ENCODE peak calls at places on chromosomes 6 and 20, in four cellular contexts. One of them, this sample, is unnamed. For H3K9me3, the result is how much of the 10 kb centered on the place peaks cover.

GRCh38 chr20:992801-993535 is 9.1 kb downstream of the RSPO4 start:
- DNase-seq in heart left ventricle: peak
- DNase-seq in CD8-positive, alpha-beta memory T cell: no peak
- DNase-seq in iPS DF 6.9: no peak
- DNase-seq in this sample: no peak

GRCh38 chr6:157092736-157093135 is 230.6 kb downstream of the TMEM242 start:
- DNase-seq in heart left ventricle: no peak
- DNase-seq in CD8-positive, alpha-beta memory T cell: no peak
- DNase-seq in iPS DF 6.9: no peak
- DNase-seq in this sample: no peak

GRCh38 chr6:106113256-106113954 is 27.3 kb downstream of the PRDM1 start:
- DNase-seq in heart left ventricle: no peak
- DNase-seq in CD8-positive, alpha-beta memory T cell: no peak
- DNase-seq in iPS DF 6.9: no peak
- DNase-seq in this sample: no peak

GRCh38 chr6:121305957-121306607 is 28.2 kb downstream of the TBC1D32 start:
- DNase-seq in heart left ventricle: no peak
- DNase-seq in CD8-positive, alpha-beta memory T cell: no peak
- DNase-seq in iPS DF 6.9: no peak
- DNase-seq in this sample: peak

GRCh38 chr20:51189814-51190782 is 167.2 kb upstream of the KCNG1 start:
- DNase-seq in heart left ventricle: no peak
- DNase-seq in CD8-positive, alpha-beta memory T cell: no peak
- DNase-seq in iPS DF 6.9: no peak
- DNase-seq in this sample: no peak

GRCh38 chr6:87731818-87732661 is 30.0 kb upstream of the AKIRIN2 start:
- DNase-seq in heart left ventricle: peak
- DNase-seq in CD8-positive, alpha-beta memory T cell: no peak
- DNase-seq in iPS DF 6.9: no peak
- DNase-seq in this sample: no peak

GRCh38 chr6:100152201-100152600 is 158.2 kb upstream of the MCHR2 start:
- DNase-seq in heart left ventricle: no peak
- DNase-seq in CD8-positive, alpha-beta memory T cell: no peak
- DNase-seq in iPS DF 6.9: no peak
- DNase-seq in this sample: no peak

GRCh38 chr20:50575869-50576720 is 65.9 kb downstream of the PTPN1 start:
- DNase-seq in heart left ventricle: peak
- DNase-seq in CD8-positive, alpha-beta memory T cell: peak
- DNase-seq in iPS DF 6.9: no peak
- DNase-seq in this sample: peak

GRCh38 chr6:11785953-11786579 is 7.5 kb upstream of the ADTRP start:
- DNase-seq in heart left ventricle: no peak
- DNase-seq in CD8-positive, alpha-beta memory T cell: no peak
- DNase-seq in iPS DF 6.9: no peak
- DNase-seq in this sample: peak

GRCh38 chr6:2916354-2916925 is 13.3 kb upstream of the SERPINB9 start:
- DNase-seq in heart left ventricle: no peak
- DNase-seq in CD8-positive, alpha-beta memory T cell: no peak
- DNase-seq in iPS DF 6.9: no peak
- DNase-seq in this sample: no peak

GRCh38 chr6:146898069-146898887 is 299.5 kb downstream of the ADGB start:
- DNase-seq in heart left ventricle: no peak
- DNase-seq in CD8-positive, alpha-beta memory T cell: no peak
- DNase-seq in iPS DF 6.9: no peak
- DNase-seq in this sample: no peak

GRCh38 chr6:33578588-33579011 is 1.5 kb downstream of the BAK1 start:
- DNase-seq in heart left ventricle: no peak
- DNase-seq in CD8-positive, alpha-beta memory T cell: peak
- DNase-seq in iPS DF 6.9: no peak
- DNase-seq in this sample: peak

GRCh38 chr6:140077712-140078551 is 703.5 kb upstream of the CITED2 start:
- DNase-seq in heart left ventricle: no peak
- DNase-seq in CD8-positive, alpha-beta memory T cell: no peak
- DNase-seq in iPS DF 6.9: no peak
- DNase-seq in this sample: no peak

GRCh38 chr6:139323511-139324445 is 32.0 kb upstream of the TXLNB start:
- DNase-seq in heart left ventricle: peak
- DNase-seq in CD8-positive, alpha-beta memory T cell: peak
- DNase-seq in iPS DF 6.9: peak
- DNase-seq in this sample: peak

GRCh38 chr6:167730441-167730840 is 96.3 kb upstream of the AFDN start:
- DNase-seq in heart left ventricle: no peak
- DNase-seq in CD8-positive, alpha-beta memory T cell: no peak
- DNase-seq in iPS DF 6.9: no peak
- DNase-seq in this sample: no peak

GRCh38 chr20:49562341-49563014 is 5.5 kb downstream of the PTGIS start:
- DNase-seq in heart left ventricle: peak
- DNase-seq in CD8-positive, alpha-beta memory T cell: no peak
- DNase-seq in iPS DF 6.9: no peak
- DNase-seq in this sample: no peak

GRCh38 chr6:273441-274111 is 18.7 kb upstream of the DUSP22 start:
- DNase-seq in heart left ventricle: no peak
- DNase-seq in CD8-positive, alpha-beta memory T cell: no peak
- DNase-seq in iPS DF 6.9: no peak
- DNase-seq in this sample: no peak

GRCh38 chr6:163200299-163201093 is 214.0 kb upstream of the QKI start:
- DNase-seq in heart left ventricle: no peak
- DNase-seq in CD8-positive, alpha-beta memory T cell: no peak
- DNase-seq in iPS DF 6.9: no peak
- DNase-seq in this sample: no peak

GRCh38 chr6:7419065-7419464 is 29.5 kb downstream of the RIOK1 start:
- DNase-seq in heart left ventricle: no peak
- DNase-seq in CD8-positive, alpha-beta memory T cell: no peak
- DNase-seq in iPS DF 6.9: no peak
- DNase-seq in this sample: no peak
- H3K9me3 ChIP-seq in heart left ventricle: under half
- H3K9me3 ChIP-seq in CD8-positive, alpha-beta memory T cell: under half
- H3K9me3 ChIP-seq in iPS DF 6.9: under half
- H3K9me3 ChIP-seq in this sample: under half

GRCh38 chr6:37174515-37175331 is 4.8 kb downstream of the PIM1 start:
- DNase-seq in heart left ventricle: no peak
- DNase-seq in CD8-positive, alpha-beta memory T cell: no peak
- DNase-seq in iPS DF 6.9: no peak
- DNase-seq in this sample: no peak
- H3K4me3 ChIP-seq in heart left ventricle: no peak
- H3K4me3 ChIP-seq in CD8-positive, alpha-beta memory T cell: peak
- H3K4me3 ChIP-seq in iPS DF 6.9: no peak
- H3K4me3 ChIP-seq in this sample: peak

DNA sequence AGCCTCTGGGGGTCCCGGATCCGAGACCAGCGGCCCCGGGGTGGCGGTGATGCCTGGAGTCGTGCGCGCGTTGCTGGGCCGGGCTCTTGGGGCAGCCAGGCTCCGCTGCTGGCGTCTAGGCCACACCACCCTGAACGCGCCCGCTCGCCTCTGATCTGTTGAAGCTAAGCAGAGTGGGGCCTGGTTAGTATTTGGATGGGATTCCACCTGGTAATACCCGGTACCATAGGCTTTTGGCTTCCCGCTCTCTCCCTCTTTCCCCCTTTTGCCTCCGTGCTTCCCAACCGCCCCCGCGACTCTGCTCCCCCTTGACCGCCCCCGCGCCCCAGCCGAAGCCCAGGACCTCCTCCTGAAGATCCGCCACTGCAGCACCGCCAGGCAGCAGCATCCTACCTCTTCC is 1383.5 kb upstream of the DEFB115 start:
- DNase-seq in heart left ventricle: peak
- DNase-seq in CD8-positive, alpha-beta memory T cell: peak
- DNase-seq in iPS DF 6.9: peak
- DNase-seq in this sample: no peak
- H3K9me3 ChIP-seq in heart left ventricle: under half
- H3K9me3 ChIP-seq in CD8-positive, alpha-beta memory T cell: under half
- H3K9me3 ChIP-seq in iPS DF 6.9: under half
- H3K9me3 ChIP-seq in this sample: under half

DNA sequence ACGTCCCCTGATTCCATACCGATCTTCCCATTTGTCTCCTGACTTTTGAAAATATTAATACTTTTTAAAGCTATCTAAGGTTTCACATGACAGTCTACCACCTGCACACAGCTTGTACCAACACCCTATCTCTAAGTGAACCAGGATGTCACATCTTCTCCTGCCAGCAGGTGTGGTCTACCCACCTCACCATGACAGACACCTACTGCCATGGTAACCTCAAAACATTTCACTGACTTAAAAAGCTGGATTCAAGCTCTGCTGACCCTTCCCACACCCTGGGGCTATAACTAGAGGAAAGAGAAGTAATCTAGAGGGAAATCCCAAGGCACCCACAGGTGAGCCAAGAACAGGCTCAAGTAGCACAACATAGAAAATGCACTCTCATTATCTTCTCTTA is 1.2 kb downstream of the SLC17A3 start:
- DNase-seq in heart left ventricle: no peak
- DNase-seq in CD8-positive, alpha-beta memory T cell: peak
- DNase-seq in iPS DF 6.9: no peak
- DNase-seq in this sample: peak
- H3K4me3 ChIP-seq in heart left ventricle: no peak
- H3K4me3 ChIP-seq in CD8-positive, alpha-beta memory T cell: no peak
- H3K4me3 ChIP-seq in iPS DF 6.9: no peak
- H3K4me3 ChIP-seq in this sample: no peak

DNA sequence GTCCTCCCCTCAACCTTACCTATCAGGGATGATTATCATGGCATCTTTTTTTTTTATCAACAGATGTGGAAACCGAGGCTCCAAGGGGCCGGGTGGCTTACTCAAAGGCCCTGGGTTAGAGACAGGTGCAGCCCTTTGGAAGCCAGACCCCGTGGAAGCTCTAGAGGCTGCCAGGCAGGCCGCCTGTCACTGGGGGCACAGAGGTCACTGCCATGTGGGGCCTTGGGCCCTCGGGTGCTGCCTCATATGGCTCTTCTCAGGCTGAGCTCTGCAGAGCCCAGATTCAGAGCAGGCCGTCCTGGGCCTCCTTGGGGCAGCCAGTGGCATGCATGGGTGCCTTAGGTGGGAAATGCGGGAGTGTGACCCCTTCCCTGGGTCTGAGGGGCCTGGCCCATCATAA is 136.3 kb downstream of the PHACTR3 start:
- DNase-seq in heart left ventricle: no peak
- DNase-seq in CD8-positive, alpha-beta memory T cell: no peak
- DNase-seq in iPS DF 6.9: no peak
- DNase-seq in this sample: no peak
- H3K9me3 ChIP-seq in heart left ventricle: under half
- H3K9me3 ChIP-seq in CD8-positive, alpha-beta memory T cell: under half
- H3K9me3 ChIP-seq in iPS DF 6.9: under half
- H3K9me3 ChIP-seq in this sample: under half

GRCh38 chr20:32190608-32191415 is 16.7 kb downstream of the PLAGL2 start:
- DNase-seq in heart left ventricle: no peak
- DNase-seq in CD8-positive, alpha-beta memory T cell: no peak
- DNase-seq in iPS DF 6.9: no peak
- DNase-seq in this sample: no peak

GRCh38 chr20:32188376-32189122 is 19.0 kb downstream of the PLAGL2 start:
- DNase-seq in heart left ventricle: no peak
- DNase-seq in CD8-positive, alpha-beta memory T cell: no peak
- DNase-seq in iPS DF 6.9: no peak
- DNase-seq in this sample: no peak

GRCh38 chr20:32191422-32191821 is 16.1 kb downstream of the PLAGL2 start:
- DNase-seq in heart left ventricle: no peak
- DNase-seq in CD8-positive, alpha-beta memory T cell: no peak
- DNase-seq in iPS DF 6.9: no peak
- DNase-seq in this sample: no peak

GRCh38 chr20:32189691-32190607 is 17.6 kb downstream of the PLAGL2 start:
- DNase-seq in heart left ventricle: peak
- DNase-seq in CD8-positive, alpha-beta memory T cell: peak
- DNase-seq in iPS DF 6.9: no peak
- DNase-seq in this sample: peak

DNA sequence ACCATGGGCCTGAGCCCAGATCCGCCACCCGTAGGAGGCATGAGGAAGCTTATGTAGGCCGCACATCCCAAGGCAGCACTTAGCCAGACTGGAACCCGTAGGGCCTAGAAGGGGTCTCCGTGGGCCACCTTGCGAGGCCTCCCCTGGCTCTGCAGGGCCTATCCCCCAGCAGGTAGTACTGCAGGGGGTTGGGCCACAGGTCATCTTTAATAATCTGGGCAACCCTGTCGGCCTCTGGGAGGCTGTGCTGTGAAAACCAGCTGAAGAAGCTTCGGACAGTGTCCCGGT is 18.5 kb downstream of the PLAGL2 start:
- DNase-seq in heart left ventricle: no peak
- DNase-seq in CD8-positive, alpha-beta memory T cell: no peak
- DNase-seq in iPS DF 6.9: no peak
- DNase-seq in this sample: no peak
- H3K4me3 ChIP-seq in heart left ventricle: no peak
- H3K4me3 ChIP-seq in CD8-positive, alpha-beta memory T cell: peak
- H3K4me3 ChIP-seq in iPS DF 6.9: no peak
- H3K4me3 ChIP-seq in this sample: peak

GRCh38 chr6:76026101-76026500 is 46.4 kb downstream of the IMPG1 start:
- DNase-seq in heart left ventricle: no peak
- DNase-seq in CD8-positive, alpha-beta memory T cell: no peak
- DNase-seq in iPS DF 6.9: peak
- DNase-seq in this sample: no peak
- H3K9me3 ChIP-seq in heart left ventricle: half or more
- H3K9me3 ChIP-seq in CD8-positive, alpha-beta memory T cell: under half
- H3K9me3 ChIP-seq in iPS DF 6.9: under half
- H3K9me3 ChIP-seq in this sample: under half

DNA sequence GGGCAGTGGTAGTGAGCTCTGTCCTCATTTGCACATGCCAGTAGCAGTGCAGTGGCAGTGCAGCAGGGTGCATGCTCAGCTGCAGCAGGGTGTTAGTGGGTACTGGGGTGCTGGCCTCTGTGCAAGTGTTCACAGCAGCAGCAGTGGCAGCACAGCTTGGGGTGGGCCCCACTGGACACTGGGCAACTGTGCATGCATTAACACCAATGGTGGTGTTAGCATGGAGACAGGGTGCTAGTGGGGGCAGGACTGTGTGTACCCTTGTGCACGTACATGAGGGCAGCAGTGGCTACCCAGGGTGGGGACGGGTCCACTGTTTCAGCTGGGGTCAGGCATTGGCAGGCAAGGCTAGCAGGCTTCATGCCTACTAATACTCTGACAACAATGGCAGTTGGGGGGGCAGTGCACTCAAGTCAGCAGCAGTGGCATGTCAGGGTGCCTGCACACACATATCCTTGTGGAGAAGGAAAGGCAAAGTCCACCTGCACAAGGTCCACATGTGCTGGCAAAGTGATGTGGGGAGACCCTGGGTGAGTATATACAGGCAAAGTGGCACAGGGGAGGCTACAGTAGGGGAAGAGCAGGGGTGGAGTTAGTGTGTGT is 60.2 kb downstream of the UNC5CL start:
- DNase-seq in heart left ventricle: no peak
- DNase-seq in CD8-positive, alpha-beta memory T cell: no peak
- DNase-seq in iPS DF 6.9: no peak
- DNase-seq in this sample: no peak
- H3K4me3 ChIP-seq in heart left ventricle: no peak
- H3K4me3 ChIP-seq in CD8-positive, alpha-beta memory T cell: no peak
- H3K4me3 ChIP-seq in iPS DF 6.9: no peak
- H3K4me3 ChIP-seq in this sample: no peak

This sample was measured in CD4-positive, CD25-positive, alpha-beta regulatory T cell.